ENCODE peak calls at places on chromosome 18, in six cellular contexts. Q, E, K, R, S and H are unnamed samples.

GRCh38 chr18:69787825-69788547 is 159.7 kb downstream of the CD226 start:
- DNase-seq in Q (no peak), E (no peak), K (peak; percentile 9), R (peak; percentile 77), S (peak; percentile 65), H (peak; percentile 89)

GRCh38 chr18:71371951-71372605 is 1083.2 kb downstream of the SOCS6 start:
- DNase-seq in Q (no peak), E (no peak), K (no peak), R (no peak), S (no peak), H (no peak)

GRCh38 chr18:39037925-39038324 is 1472.3 kb upstream of the CELF4 start:
- DNase-seq in Q (no peak), E (no peak), K (no peak), R (no peak), S (no peak), H (no peak)

GRCh38 chr18:57004366-57005121 is 142.3 kb upstream of the BOD1L2 start:
- DNase-seq in Q (no peak), E (no peak), K (peak; percentile 26), R (peak; percentile 88), S (peak; percentile 52), H (peak; percentile 27)

GRCh38 chr18:23585007-23585871 is 1.1 kb downstream of the NPC1 start:
- DNase-seq in Q (no peak), E (no peak), K (no peak), R (peak; percentile 86), S (no peak), H (peak; percentile 71)

GRCh38 chr18:644395-645004 is 13.0 kb upstream of the TYMS start:
- DNase-seq in Q (no peak), E (no peak), K (no peak), R (no peak), S (no peak), H (peak; percentile 15)

GRCh38 chr18:71443726-71444480 is 1100.2 kb downstream of the CBLN2 start:
- DNase-seq in Q (no peak), E (no peak), K (no peak), R (no peak), S (no peak), H (peak; percentile 1)

GRCh38 chr18:34522627-34523026 is 187.5 kb upstream of the DTNA start:
- DNase-seq in Q (no peak), E (no peak), K (no peak), R (no peak), S (no peak), H (no peak)

GRCh38 chr18:69895081-69896047 is 52.3 kb downstream of the CD226 start:
- DNase-seq in Q (no peak), E (no peak), K (no peak), R (no peak), S (no peak), H (no peak)

GRCh38 chr18:49769047-49769708 is 44.2 kb downstream of the ACAA2 start:
- DNase-seq in Q (no peak), E (no peak), K (no peak), R (no peak), S (no peak), H (no peak)

GRCh38 chr18:526681-527080 is 26.2 kb upstream of the COLEC12 start:
- DNase-seq in Q (no peak), E (no peak), K (no peak), R (no peak), S (no peak), H (no peak)

GRCh38 chr18:74895686-74896085 is 298.0 kb downstream of the ZNF407 start:
- DNase-seq in Q (no peak), E (no peak), K (peak; percentile 26), R (no peak), S (peak; percentile 16), H (peak; percentile 27)

GRCh38 chr18:13178197-13178596 is 40.4 kb upstream of the LDLRAD4 start:
- DNase-seq in Q (no peak), E (no peak), K (no peak), R (no peak), S (no peak), H (no peak)

GRCh38 chr18:31941010-31941809 is 1.7 kb downstream of the TRAPPC8 start:
- DNase-seq in Q (no peak), E (no peak), K (no peak), R (no peak), S (no peak), H (no peak)

GRCh38 chr18:45482286-45482685 is 133.0 kb upstream of the SLC14A2 start:
- DNase-seq in Q (no peak), E (no peak), K (no peak), R (peak; percentile 15), S (no peak), H (peak; percentile 44)

GRCh38 chr18:46727177-46727576 is 29.7 kb downstream of the ST8SIA5 start:
- DNase-seq in Q (no peak), E (no peak), K (no peak), R (no peak), S (no peak), H (no peak)

GRCh38 chr18:63140997-63141776 is 178.4 kb downstream of the BCL2 start:
- DNase-seq in Q (no peak), E (no peak), K (no peak), R (no peak), S (no peak), H (no peak)

GRCh38 chr18:79855147-79855910 is 57.6 kb downstream of the KCNG2 start:
- DNase-seq in Q (no peak), E (no peak), K (no peak), R (no peak), S (no peak), H (no peak)

GRCh38 chr18:76610933-76611749 is 116.1 kb upstream of the ZNF516 start:
- DNase-seq in Q (no peak), E (no peak), K (peak; percentile 63), R (peak; percentile 84), S (peak; percentile 42), H (peak; percentile 68)

GRCh38 chr18:73283032-73283431 is 415.2 kb upstream of the NETO1 start:
- DNase-seq in Q (no peak), E (no peak), K (no peak), R (peak; percentile 64), S (no peak), H (peak; percentile 71)

GRCh38 chr18:48859311-48860275 is 91.2 kb downstream of the SMAD7 start:
- DNase-seq in Q (no peak), E (no peak), K (no peak), R (no peak), S (no peak), H (no peak)

GRCh38 chr18:44943201-44943881 is 262.7 kb downstream of the SETBP1 start:
- DNase-seq in Q (no peak), E (no peak), K (peak; percentile 28), R (peak; percentile 24), S (peak; percentile 26), H (no peak)

GRCh38 chr18:8912348-8913057 is 190.0 kb upstream of the NDUFV2 start:
- DNase-seq in Q (no peak), E (no peak), K (peak; percentile 24), R (no peak), S (no peak), H (no peak)

GRCh38 chr18:58087928-58088722 is 44.1 kb downstream of the NEDD4L start:
- DNase-seq in Q (no peak), E (no peak), K (no peak), R (peak; percentile 99), S (no peak), H (peak; percentile 97)